ENCODE peak calls at places on chromosomes 6 and 20, in six cellular contexts. One of them, this sample, is unnamed.

GRCh38 chr6:17584241-17584803 is 15.8 kb upstream of the FAM8A1 start:
- DNase-seq in activated T-helper 1 cell treated with Interleukin-2 at 50 U/mL for 16 hours: no peak
- DNase-seq in HEK293T: peak
- DNase-seq in LNCaP clone FGC: peak
- DNase-seq in left cardiac atrium: no peak
- DNase-seq in esophagus squamous epithelium: no peak
- DNase-seq in this sample: no peak

GRCh38 chr6:146871613-146872465 is 273.1 kb downstream of the ADGB start:
- DNase-seq in esophagus squamous epithelium: no peak
- DNase-seq in HEK293T: peak
- DNase-seq in LNCaP clone FGC: no peak
- DNase-seq in left cardiac atrium: no peak
- DNase-seq in activated T-helper 1 cell treated with Interleukin-2 at 50 U/mL for 16 hours: no peak
- DNase-seq in this sample: no peak

GRCh38 chr6:114194362-114195343 is 148.2 kb downstream of the HS3ST5 start:
- DNase-seq in left cardiac atrium: peak
- DNase-seq in esophagus squamous epithelium: no peak
- DNase-seq in activated T-helper 1 cell treated with Interleukin-2 at 50 U/mL for 16 hours: no peak
- DNase-seq in LNCaP clone FGC: no peak
- DNase-seq in HEK293T: no peak
- DNase-seq in this sample: no peak

GRCh38 chr6:15841937-15842698 is 179.3 kb upstream of the DTNBP1 start:
- DNase-seq in LNCaP clone FGC: no peak
- DNase-seq in esophagus squamous epithelium: no peak
- DNase-seq in left cardiac atrium: peak
- DNase-seq in activated T-helper 1 cell treated with Interleukin-2 at 50 U/mL for 16 hours: no peak
- DNase-seq in HEK293T: no peak
- DNase-seq in this sample: no peak

GRCh38 chr20:62496525-62497218 is 20.9 kb upstream of the GATA5 start:
- DNase-seq in LNCaP clone FGC: no peak
- DNase-seq in HEK293T: peak
- DNase-seq in esophagus squamous epithelium: no peak
- DNase-seq in activated T-helper 1 cell treated with Interleukin-2 at 50 U/mL for 16 hours: no peak
- DNase-seq in left cardiac atrium: no peak
- DNase-seq in this sample: no peak

GRCh38 chr6:47631248-47632196 is 66.9 kb upstream of the ADGRF4 start:
- DNase-seq in LNCaP clone FGC: peak
- DNase-seq in esophagus squamous epithelium: no peak
- DNase-seq in HEK293T: peak
- DNase-seq in left cardiac atrium: no peak
- DNase-seq in activated T-helper 1 cell treated with Interleukin-2 at 50 U/mL for 16 hours: no peak
- DNase-seq in this sample: no peak

GRCh38 chr6:20688710-20689500 is 154.6 kb downstream of the CDKAL1 start:
- DNase-seq in HEK293T: no peak
- DNase-seq in left cardiac atrium: no peak
- DNase-seq in esophagus squamous epithelium: no peak
- DNase-seq in LNCaP clone FGC: no peak
- DNase-seq in activated T-helper 1 cell treated with Interleukin-2 at 50 U/mL for 16 hours: no peak
- DNase-seq in this sample: no peak

GRCh38 chr6:170583736-170584180 is 679 bp downstream of the PDCD2 start:
- DNase-seq in LNCaP clone FGC: no peak
- DNase-seq in left cardiac atrium: no peak
- DNase-seq in activated T-helper 1 cell treated with Interleukin-2 at 50 U/mL for 16 hours: no peak
- DNase-seq in esophagus squamous epithelium: no peak
- DNase-seq in HEK293T: peak
- DNase-seq in this sample: no peak

GRCh38 chr20:52953020-52953419 is 19.1 kb upstream of the TSHZ2 start:
- DNase-seq in activated T-helper 1 cell treated with Interleukin-2 at 50 U/mL for 16 hours: no peak
- DNase-seq in HEK293T: no peak
- DNase-seq in left cardiac atrium: no peak
- DNase-seq in LNCaP clone FGC: no peak
- DNase-seq in esophagus squamous epithelium: no peak
- DNase-seq in this sample: no peak

GRCh38 chr20:50312002-50312681 is 121.5 kb downstream of the CEBPB start:
- DNase-seq in activated T-helper 1 cell treated with Interleukin-2 at 50 U/mL for 16 hours: no peak
- DNase-seq in left cardiac atrium: no peak
- DNase-seq in LNCaP clone FGC: no peak
- DNase-seq in esophagus squamous epithelium: no peak
- DNase-seq in HEK293T: no peak
- DNase-seq in this sample: no peak

GRCh38 chr20:33475381-33476160 is 14.3 kb upstream of the CBFA2T2 start:
- DNase-seq in activated T-helper 1 cell treated with Interleukin-2 at 50 U/mL for 16 hours: no peak
- DNase-seq in LNCaP clone FGC: no peak
- DNase-seq in esophagus squamous epithelium: no peak
- DNase-seq in HEK293T: no peak
- DNase-seq in left cardiac atrium: no peak
- DNase-seq in this sample: no peak

GRCh38 chr6:39885691-39886090 is 48.6 kb downstream of the MOCS1 start:
- DNase-seq in HEK293T: no peak
- DNase-seq in left cardiac atrium: no peak
- DNase-seq in activated T-helper 1 cell treated with Interleukin-2 at 50 U/mL for 16 hours: no peak
- DNase-seq in LNCaP clone FGC: no peak
- DNase-seq in esophagus squamous epithelium: no peak
- DNase-seq in this sample: no peak

GRCh38 chr20:41782255-41782654 is 164.1 kb upstream of the CHD6 start:
- DNase-seq in left cardiac atrium: no peak
- DNase-seq in HEK293T: no peak
- DNase-seq in activated T-helper 1 cell treated with Interleukin-2 at 50 U/mL for 16 hours: no peak
- DNase-seq in LNCaP clone FGC: no peak
- DNase-seq in esophagus squamous epithelium: no peak
- DNase-seq in this sample: no peak

GRCh38 chr20:21360686-21361085 is 36.6 kb downstream of the NKX2-4 start:
- DNase-seq in esophagus squamous epithelium: no peak
- DNase-seq in LNCaP clone FGC: no peak
- DNase-seq in activated T-helper 1 cell treated with Interleukin-2 at 50 U/mL for 16 hours: no peak
- DNase-seq in HEK293T: no peak
- DNase-seq in left cardiac atrium: no peak
- DNase-seq in this sample: no peak

GRCh38 chr6:24951831-24952299 is 16.1 kb upstream of the RIPOR2 start:
- DNase-seq in left cardiac atrium: no peak
- DNase-seq in activated T-helper 1 cell treated with Interleukin-2 at 50 U/mL for 16 hours: peak
- DNase-seq in HEK293T: no peak
- DNase-seq in LNCaP clone FGC: no peak
- DNase-seq in esophagus squamous epithelium: peak
- DNase-seq in this sample: peak

GRCh38 chr6:34511923-34512737 is 44.0 kb downstream of the SPDEF start:
- DNase-seq in activated T-helper 1 cell treated with Interleukin-2 at 50 U/mL for 16 hours: no peak
- DNase-seq in left cardiac atrium: no peak
- DNase-seq in esophagus squamous epithelium: no peak
- DNase-seq in HEK293T: no peak
- DNase-seq in LNCaP clone FGC: no peak
- DNase-seq in this sample: no peak

GRCh38 chr6:16146028-16146427 is 17.1 kb downstream of the MYLIP start:
- DNase-seq in LNCaP clone FGC: no peak
- DNase-seq in esophagus squamous epithelium: no peak
- DNase-seq in activated T-helper 1 cell treated with Interleukin-2 at 50 U/mL for 16 hours: no peak
- DNase-seq in HEK293T: no peak
- DNase-seq in left cardiac atrium: no peak
- DNase-seq in this sample: no peak

GRCh38 chr6:46329568-46329967 is 158.8 kb upstream of the ENPP5 start:
- DNase-seq in left cardiac atrium: no peak
- DNase-seq in activated T-helper 1 cell treated with Interleukin-2 at 50 U/mL for 16 hours: no peak
- DNase-seq in HEK293T: no peak
- DNase-seq in LNCaP clone FGC: no peak
- DNase-seq in esophagus squamous epithelium: no peak
- DNase-seq in this sample: no peak

GRCh38 chr6:44016131-44016870 is 111.0 kb downstream of the MRPL14 start:
- DNase-seq in HEK293T: no peak
- DNase-seq in LNCaP clone FGC: no peak
- DNase-seq in activated T-helper 1 cell treated with Interleukin-2 at 50 U/mL for 16 hours: no peak
- DNase-seq in esophagus squamous epithelium: no peak
- DNase-seq in left cardiac atrium: no peak
- DNase-seq in this sample: no peak

GRCh38 chr6:70886661-70887060 is 70.2 kb downstream of the B3GAT2 start:
- DNase-seq in activated T-helper 1 cell treated with Interleukin-2 at 50 U/mL for 16 hours: no peak
- DNase-seq in HEK293T: no peak
- DNase-seq in left cardiac atrium: no peak
- DNase-seq in esophagus squamous epithelium: no peak
- DNase-seq in LNCaP clone FGC: no peak
- DNase-seq in this sample: no peak

GRCh38 chr6:133591330-133591729 is 297.6 kb upstream of the TCF21 start:
- DNase-seq in HEK293T: no peak
- DNase-seq in activated T-helper 1 cell treated with Interleukin-2 at 50 U/mL for 16 hours: no peak
- DNase-seq in LNCaP clone FGC: no peak
- DNase-seq in left cardiac atrium: no peak
- DNase-seq in esophagus squamous epithelium: no peak
- DNase-seq in this sample: no peak

GRCh38 chr6:168196385-168196860 is 117.4 kb upstream of the FRMD1 start:
- DNase-seq in activated T-helper 1 cell treated with Interleukin-2 at 50 U/mL for 16 hours: no peak
- DNase-seq in esophagus squamous epithelium: no peak
- DNase-seq in left cardiac atrium: no peak
- DNase-seq in LNCaP clone FGC: peak
- DNase-seq in HEK293T: no peak
- DNase-seq in this sample: no peak

GRCh38 chr20:41499961-41500725 is 118.0 kb downstream of the CHD6 start:
- DNase-seq in esophagus squamous epithelium: no peak
- DNase-seq in HEK293T: no peak
- DNase-seq in LNCaP clone FGC: no peak
- DNase-seq in left cardiac atrium: no peak
- DNase-seq in activated T-helper 1 cell treated with Interleukin-2 at 50 U/mL for 16 hours: no peak
- DNase-seq in this sample: no peak

GRCh38 chr6:74368746-74369145 is 672.7 kb downstream of the CD109 start:
- DNase-seq in LNCaP clone FGC: no peak
- DNase-seq in activated T-helper 1 cell treated with Interleukin-2 at 50 U/mL for 16 hours: no peak
- DNase-seq in esophagus squamous epithelium: no peak
- DNase-seq in HEK293T: no peak
- DNase-seq in left cardiac atrium: no peak
- DNase-seq in this sample: no peak

GRCh38 chr6:7559196-7559595 is 17.7 kb downstream of the DSP start:
- DNase-seq in left cardiac atrium: no peak
- DNase-seq in esophagus squamous epithelium: no peak
- DNase-seq in LNCaP clone FGC: no peak
- DNase-seq in HEK293T: no peak
- DNase-seq in activated T-helper 1 cell treated with Interleukin-2 at 50 U/mL for 16 hours: no peak
- DNase-seq in this sample: no peak

GRCh38 chr6:37696220-37696840 is 1.4 kb downstream of the MDGA1 start:
- DNase-seq in esophagus squamous epithelium: no peak
- DNase-seq in activated T-helper 1 cell treated with Interleukin-2 at 50 U/mL for 16 hours: peak
- DNase-seq in HEK293T: no peak
- DNase-seq in left cardiac atrium: peak
- DNase-seq in LNCaP clone FGC: no peak
- DNase-seq in this sample: no peak

GRCh38 chr20:64100946-64101688 is 6.2 kb downstream of the NPBWR2 start:
- DNase-seq in LNCaP clone FGC: no peak
- DNase-seq in left cardiac atrium: peak
- DNase-seq in activated T-helper 1 cell treated with Interleukin-2 at 50 U/mL for 16 hours: no peak
- DNase-seq in HEK293T: no peak
- DNase-seq in esophagus squamous epithelium: no peak
- DNase-seq in this sample: no peak

GRCh38 chr6:69589626-69590025 is 207.2 kb downstream of the LMBRD1 start:
- DNase-seq in LNCaP clone FGC: no peak
- DNase-seq in left cardiac atrium: no peak
- DNase-seq in activated T-helper 1 cell treated with Interleukin-2 at 50 U/mL for 16 hours: no peak
- DNase-seq in HEK293T: no peak
- DNase-seq in esophagus squamous epithelium: no peak
- DNase-seq in this sample: no peak

GRCh38 chr6:24376875-24377274 is 19.0 kb upstream of the DCDC2 start:
- DNase-seq in left cardiac atrium: no peak
- DNase-seq in esophagus squamous epithelium: no peak
- DNase-seq in activated T-helper 1 cell treated with Interleukin-2 at 50 U/mL for 16 hours: no peak
- DNase-seq in LNCaP clone FGC: no peak
- DNase-seq in HEK293T: no peak
- DNase-seq in this sample: no peak

GRCh38 chr6:153210083-153210482 is 79.0 kb upstream of the RGS17 start:
- DNase-seq in left cardiac atrium: no peak
- DNase-seq in esophagus squamous epithelium: no peak
- DNase-seq in HEK293T: no peak
- DNase-seq in activated T-helper 1 cell treated with Interleukin-2 at 50 U/mL for 16 hours: no peak
- DNase-seq in LNCaP clone FGC: no peak
- DNase-seq in this sample: no peak